ENCODE peak calls at places on chromosomes 12 and 14, in nine cellular contexts. One of them, this sample, is unnamed.

GRCh38 chr14:73358187-73358586 is 100.2 kb downstream of the NUMB start:
- DNase-seq in CD8-positive, alpha-beta T cell: no peak
- DNase-seq in fibroblast of lung: no peak
- DNase-seq in NCI-H345: no peak
- DNase-seq in COR-L47: no peak
- DNase-seq in dorsolateral prefrontal cortex: no peak
- DNase-seq in foreskin fibroblast: no peak
- DNase-seq in NCI-H1092: no peak
- DNase-seq in GM04504: no peak
- DNase-seq in this sample: no peak

GRCh38 chr14:101246894-101247853 is 314.1 kb upstream of the DIO3 start:
- DNase-seq in CD8-positive, alpha-beta T cell: peak; percentile 2
- DNase-seq in fibroblast of lung: no peak
- DNase-seq in NCI-H345: no peak
- DNase-seq in COR-L47: no peak
- DNase-seq in dorsolateral prefrontal cortex: no peak
- DNase-seq in foreskin fibroblast: no peak
- DNase-seq in NCI-H1092: no peak
- DNase-seq in GM04504: no peak
- DNase-seq in this sample: no peak

GRCh38 chr12:49341777-49342065 is 4.7 kb upstream of the C1QL4 start:
- DNase-seq in CD8-positive, alpha-beta T cell: no peak
- DNase-seq in fibroblast of lung: no peak
- DNase-seq in NCI-H345: no peak
- DNase-seq in COR-L47: no peak
- DNase-seq in dorsolateral prefrontal cortex: no peak
- DNase-seq in foreskin fibroblast: no peak
- DNase-seq in NCI-H1092: no peak
- DNase-seq in GM04504: no peak
- DNase-seq in this sample: no peak

GRCh38 chr12:118010903-118011302 is 5.6 kb upstream of the RFC5 start:
- DNase-seq in CD8-positive, alpha-beta T cell: no peak
- DNase-seq in fibroblast of lung: no peak
- DNase-seq in NCI-H345: no peak
- DNase-seq in COR-L47: no peak
- DNase-seq in dorsolateral prefrontal cortex: no peak
- DNase-seq in foreskin fibroblast: no peak
- DNase-seq in NCI-H1092: no peak
- DNase-seq in GM04504: no peak
- DNase-seq in this sample: no peak

GRCh38 chr12:69254046-69254445 is 14.7 kb downstream of the CPSF6 start:
- DNase-seq in CD8-positive, alpha-beta T cell: no peak
- DNase-seq in fibroblast of lung: peak; percentile 63
- DNase-seq in NCI-H345: peak; percentile 26
- DNase-seq in COR-L47: peak; percentile 14
- DNase-seq in dorsolateral prefrontal cortex: no peak
- DNase-seq in foreskin fibroblast: peak; percentile 51
- DNase-seq in NCI-H1092: no peak
- DNase-seq in GM04504: peak; percentile 9
- DNase-seq in this sample: peak; percentile 34

GRCh38 chr14:59464651-59465569 is at the start of gene GPR135:
- DNase-seq in CD8-positive, alpha-beta T cell: peak; percentile 55
- DNase-seq in fibroblast of lung: peak; percentile 42
- DNase-seq in NCI-H345: peak; percentile 68
- DNase-seq in COR-L47: peak; percentile 75
- DNase-seq in dorsolateral prefrontal cortex: peak; percentile 53
- DNase-seq in foreskin fibroblast: peak; percentile 72
- DNase-seq in NCI-H1092: peak; percentile 62
- DNase-seq in GM04504: no peak
- DNase-seq in this sample: peak; percentile 66

GRCh38 chr12:68435816-68436215 is 103.7 kb upstream of the MDM1 start:
- DNase-seq in CD8-positive, alpha-beta T cell: no peak
- DNase-seq in fibroblast of lung: no peak
- DNase-seq in NCI-H345: no peak
- DNase-seq in COR-L47: no peak
- DNase-seq in dorsolateral prefrontal cortex: no peak
- DNase-seq in foreskin fibroblast: no peak
- DNase-seq in NCI-H1092: no peak
- DNase-seq in GM04504: no peak
- DNase-seq in this sample: no peak

GRCh38 chr14:79044894-79045624 is 874.9 kb downstream of the NRXN3 start:
- DNase-seq in CD8-positive, alpha-beta T cell: no peak
- DNase-seq in fibroblast of lung: peak; percentile 64
- DNase-seq in NCI-H345: peak; percentile 81
- DNase-seq in COR-L47: peak; percentile 82
- DNase-seq in dorsolateral prefrontal cortex: no peak
- DNase-seq in foreskin fibroblast: peak; percentile 96
- DNase-seq in NCI-H1092: peak; percentile 12
- DNase-seq in GM04504: peak; percentile 71
- DNase-seq in this sample: no peak

GRCh38 chr14:61203059-61203753 is 77.9 kb downstream of the TMEM30B start:
- DNase-seq in CD8-positive, alpha-beta T cell: no peak
- DNase-seq in fibroblast of lung: no peak
- DNase-seq in NCI-H345: peak; percentile 40
- DNase-seq in COR-L47: no peak
- DNase-seq in dorsolateral prefrontal cortex: no peak
- DNase-seq in foreskin fibroblast: no peak
- DNase-seq in NCI-H1092: peak; percentile 88
- DNase-seq in GM04504: no peak
- DNase-seq in this sample: no peak

GRCh38 chr12:115543269-115543668 is 734.2 kb downstream of the MED13L start:
- DNase-seq in CD8-positive, alpha-beta T cell: no peak
- DNase-seq in fibroblast of lung: no peak
- DNase-seq in NCI-H345: no peak
- DNase-seq in COR-L47: no peak
- DNase-seq in dorsolateral prefrontal cortex: no peak
- DNase-seq in foreskin fibroblast: peak; percentile 21
- DNase-seq in NCI-H1092: no peak
- DNase-seq in GM04504: no peak
- DNase-seq in this sample: no peak

GRCh38 chr14:52840916-52841315 is 49.5 kb upstream of the GNPNAT1 start:
- DNase-seq in CD8-positive, alpha-beta T cell: no peak
- DNase-seq in fibroblast of lung: peak; percentile 78
- DNase-seq in NCI-H345: no peak
- DNase-seq in COR-L47: no peak
- DNase-seq in dorsolateral prefrontal cortex: no peak
- DNase-seq in foreskin fibroblast: peak; percentile 91
- DNase-seq in NCI-H1092: no peak
- DNase-seq in GM04504: peak; percentile 46
- DNase-seq in this sample: no peak

GRCh38 chr12:6752181-6752930 is 585 bp downstream of the MLF2 start:
- DNase-seq in CD8-positive, alpha-beta T cell: no peak
- DNase-seq in fibroblast of lung: peak; percentile 61
- DNase-seq in NCI-H345: no peak
- DNase-seq in COR-L47: peak; percentile 23
- DNase-seq in dorsolateral prefrontal cortex: no peak
- DNase-seq in foreskin fibroblast: peak; percentile 76
- DNase-seq in NCI-H1092: peak; percentile 41
- DNase-seq in GM04504: peak; percentile 19
- DNase-seq in this sample: no peak

GRCh38 chr14:93011650-93012317 is 88.8 kb downstream of the CHGA start:
- DNase-seq in CD8-positive, alpha-beta T cell: no peak
- DNase-seq in fibroblast of lung: no peak
- DNase-seq in NCI-H345: peak; percentile 78
- DNase-seq in COR-L47: peak; percentile 74
- DNase-seq in dorsolateral prefrontal cortex: peak; percentile 84
- DNase-seq in foreskin fibroblast: no peak
- DNase-seq in NCI-H1092: peak; percentile 58
- DNase-seq in GM04504: no peak
- DNase-seq in this sample: no peak

GRCh38 chr14:39302124-39302810 is 68.6 kb downstream of the MIA2 start:
- DNase-seq in CD8-positive, alpha-beta T cell: no peak
- DNase-seq in fibroblast of lung: no peak
- DNase-seq in NCI-H345: no peak
- DNase-seq in COR-L47: no peak
- DNase-seq in dorsolateral prefrontal cortex: no peak
- DNase-seq in foreskin fibroblast: no peak
- DNase-seq in NCI-H1092: no peak
- DNase-seq in GM04504: no peak
- DNase-seq in this sample: no peak

GRCh38 chr12:106223485-106224391 is 24.1 kb downstream of the CKAP4 start:
- DNase-seq in CD8-positive, alpha-beta T cell: peak; percentile 74
- DNase-seq in fibroblast of lung: peak; percentile 61
- DNase-seq in NCI-H345: peak; percentile 53
- DNase-seq in COR-L47: no peak
- DNase-seq in dorsolateral prefrontal cortex: no peak
- DNase-seq in foreskin fibroblast: peak; percentile 82
- DNase-seq in NCI-H1092: peak; percentile 37
- DNase-seq in GM04504: no peak
- DNase-seq in this sample: peak; percentile 57

GRCh38 chr14:69280746-69281291 is 20.9 kb downstream of the GALNT16 start:
- DNase-seq in CD8-positive, alpha-beta T cell: no peak
- DNase-seq in fibroblast of lung: no peak
- DNase-seq in NCI-H345: no peak
- DNase-seq in COR-L47: no peak
- DNase-seq in dorsolateral prefrontal cortex: no peak
- DNase-seq in foreskin fibroblast: no peak
- DNase-seq in NCI-H1092: no peak
- DNase-seq in GM04504: no peak
- DNase-seq in this sample: no peak

GRCh38 chr12:112319395-112319794 is 62.8 kb downstream of the HECTD4 start:
- DNase-seq in CD8-positive, alpha-beta T cell: no peak
- DNase-seq in fibroblast of lung: no peak
- DNase-seq in NCI-H345: no peak
- DNase-seq in COR-L47: no peak
- DNase-seq in dorsolateral prefrontal cortex: no peak
- DNase-seq in foreskin fibroblast: no peak
- DNase-seq in NCI-H1092: no peak
- DNase-seq in GM04504: no peak
- DNase-seq in this sample: no peak

GRCh38 chr12:6570264-6570887 is 2.3 kb upstream of the NOP2 start:
- DNase-seq in CD8-positive, alpha-beta T cell: peak; percentile 34
- DNase-seq in fibroblast of lung: peak; percentile 36
- DNase-seq in NCI-H345: peak; percentile 48
- DNase-seq in COR-L47: peak; percentile 15
- DNase-seq in dorsolateral prefrontal cortex: no peak
- DNase-seq in foreskin fibroblast: peak; percentile 48
- DNase-seq in NCI-H1092: no peak
- DNase-seq in GM04504: no peak
- DNase-seq in this sample: peak; percentile 31

GRCh38 chr12:92553389-92553788 is 149.4 kb upstream of the PLEKHG7 start:
- DNase-seq in CD8-positive, alpha-beta T cell: no peak
- DNase-seq in fibroblast of lung: no peak
- DNase-seq in NCI-H345: peak; percentile 43
- DNase-seq in COR-L47: peak; percentile 22
- DNase-seq in dorsolateral prefrontal cortex: no peak
- DNase-seq in foreskin fibroblast: no peak
- DNase-seq in NCI-H1092: no peak
- DNase-seq in GM04504: no peak
- DNase-seq in this sample: no peak

GRCh38 chr12:101925935-101926334 is 48.6 kb downstream of the DRAM1 start:
- DNase-seq in CD8-positive, alpha-beta T cell: no peak
- DNase-seq in fibroblast of lung: no peak
- DNase-seq in NCI-H345: no peak
- DNase-seq in COR-L47: no peak
- DNase-seq in dorsolateral prefrontal cortex: no peak
- DNase-seq in foreskin fibroblast: no peak
- DNase-seq in NCI-H1092: no peak
- DNase-seq in GM04504: no peak
- DNase-seq in this sample: no peak

GRCh38 chr14:102508410-102508773 is 1.2 kb downstream of the ANKRD9 start:
- DNase-seq in CD8-positive, alpha-beta T cell: no peak
- DNase-seq in fibroblast of lung: no peak
- DNase-seq in NCI-H345: no peak
- DNase-seq in COR-L47: peak; percentile 41
- DNase-seq in dorsolateral prefrontal cortex: no peak
- DNase-seq in foreskin fibroblast: no peak
- DNase-seq in NCI-H1092: no peak
- DNase-seq in GM04504: no peak
- DNase-seq in this sample: no peak

GRCh38 chr12:79426121-79426520 is 264.6 kb downstream of the PAWR start:
- DNase-seq in CD8-positive, alpha-beta T cell: no peak
- DNase-seq in fibroblast of lung: no peak
- DNase-seq in NCI-H345: no peak
- DNase-seq in COR-L47: no peak
- DNase-seq in dorsolateral prefrontal cortex: no peak
- DNase-seq in foreskin fibroblast: no peak
- DNase-seq in NCI-H1092: no peak
- DNase-seq in GM04504: no peak
- DNase-seq in this sample: no peak

GRCh38 chr14:104937694-104938365 is 13.2 kb downstream of the PLD4 start:
- DNase-seq in CD8-positive, alpha-beta T cell: no peak
- DNase-seq in fibroblast of lung: no peak
- DNase-seq in NCI-H345: no peak
- DNase-seq in COR-L47: no peak
- DNase-seq in dorsolateral prefrontal cortex: no peak
- DNase-seq in foreskin fibroblast: no peak
- DNase-seq in NCI-H1092: no peak
- DNase-seq in GM04504: no peak
- DNase-seq in this sample: no peak

This sample was measured in naive B cell.